ENCODE peak calls at places on chromosomes 6 and 20, in five cellular contexts. Z is GM12878, D is HepG2, F is SK-N-SH, A is K562. E is an unnamed sample.

GRCh38 chr6:117449549-117450439 is 24.1 kb upstream of the ROS1 start:
- DNase-seq in D (peak), F (peak), A (peak), Z (peak), E (peak)

GRCh38 chr6:136014454-136015421 is 163.2 kb downstream of the PDE7B start:
- DNase-seq in A (no peak), D (no peak), F (no peak), Z (no peak), E (peak)

GRCh38 chr6:77502966-77503365 is 39.7 kb upstream of the HTR1B start:
- DNase-seq in Z (no peak), A (no peak), D (no peak), F (no peak), E (no peak)

GRCh38 chr20:4897600-4897999 is 103.7 kb downstream of the SLC23A2 start:
- DNase-seq in D (no peak), F (no peak), A (no peak), Z (no peak), E (no peak)

GRCh38 chr20:63049191-63049518 is 42.4 kb upstream of the BHLHE23 start:
- DNase-seq in D (no peak), Z (no peak), A (no peak), F (no peak), E (no peak)

GRCh38 chr6:147177286-147177685 is 26.9 kb upstream of the STXBP5 start:
- DNase-seq in Z (no peak), A (no peak), D (no peak), F (no peak), E (no peak)

GRCh38 chr6:119308048-119308570 is 41.5 kb downstream of the MAN1A1 start:
- DNase-seq in A (no peak), Z (no peak), D (peak), F (no peak), E (no peak)

GRCh38 chr6:30743099-30744053 is 889 bp upstream of the FLOT1 start:
- DNase-seq in D (no peak), F (peak), Z (no peak), A (peak), E (peak)

GRCh38 chr20:775679-776135 is 7.4 kb upstream of the SLC52A3 start:
- DNase-seq in F (no peak), D (no peak), Z (no peak), A (peak), E (no peak)

GRCh38 chr6:142444388-142444787 is 142.6 kb downstream of the ADGRG6 start:
- DNase-seq in A (no peak), F (no peak), Z (no peak), D (no peak), E (no peak)

GRCh38 chr20:63094767-63095499 is 88.2 kb upstream of the BHLHE23 start:
- DNase-seq in A (no peak), Z (no peak), D (no peak), F (peak), E (no peak)

GRCh38 chr6:137861550-137862337 is 5.3 kb upstream of the TNFAIP3 start:
- DNase-seq in D (no peak), Z (no peak), A (no peak), F (no peak), E (no peak)
- TF ChIP-seq FOXM1 in D (no peak), Z (no peak), A (no peak), F (no peak), E (no peak)

DNA sequence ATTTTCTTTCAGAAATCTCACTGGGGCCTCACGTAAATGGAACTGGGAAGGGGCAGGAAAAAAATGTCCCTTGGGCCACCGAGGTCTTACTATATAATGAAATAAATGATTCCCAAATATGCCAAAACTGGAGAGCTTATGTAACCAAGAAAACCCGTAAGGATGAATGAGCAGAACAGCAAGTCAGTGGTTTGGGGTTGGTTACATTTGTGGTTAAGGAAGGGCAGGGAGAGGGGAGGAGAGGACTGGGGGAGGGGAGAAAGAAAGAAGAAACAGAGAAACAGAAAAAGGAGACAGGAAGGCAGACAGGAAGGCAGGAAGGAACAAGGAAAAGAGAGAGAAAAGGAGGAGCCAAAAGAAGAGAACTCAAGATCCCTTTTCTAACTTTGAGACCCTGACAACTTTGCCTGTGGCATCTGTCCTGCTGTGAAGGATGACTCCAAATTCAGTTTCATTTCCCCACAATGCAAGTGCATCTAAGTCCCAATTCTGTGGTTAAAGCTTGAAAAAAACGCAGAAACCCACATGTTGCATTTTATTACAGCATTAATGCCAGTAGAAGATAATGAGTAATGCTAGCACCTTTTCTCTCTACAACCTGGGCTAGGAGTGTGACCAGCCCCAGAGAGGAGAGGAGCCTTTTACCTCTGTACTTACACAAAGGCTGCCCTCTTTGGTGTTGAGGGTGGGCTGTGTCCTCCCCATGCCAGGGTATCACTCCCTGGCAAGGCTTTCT is 10.8 kb upstream of the ARMC2 start:
- DNase-seq in Z (no peak), D (no peak), F (no peak), A (no peak), E (no peak)
- TF ChIP-seq FOXM1 in Z (no peak), D (no peak), F (no peak), A (no peak), E (no peak)

DNA sequence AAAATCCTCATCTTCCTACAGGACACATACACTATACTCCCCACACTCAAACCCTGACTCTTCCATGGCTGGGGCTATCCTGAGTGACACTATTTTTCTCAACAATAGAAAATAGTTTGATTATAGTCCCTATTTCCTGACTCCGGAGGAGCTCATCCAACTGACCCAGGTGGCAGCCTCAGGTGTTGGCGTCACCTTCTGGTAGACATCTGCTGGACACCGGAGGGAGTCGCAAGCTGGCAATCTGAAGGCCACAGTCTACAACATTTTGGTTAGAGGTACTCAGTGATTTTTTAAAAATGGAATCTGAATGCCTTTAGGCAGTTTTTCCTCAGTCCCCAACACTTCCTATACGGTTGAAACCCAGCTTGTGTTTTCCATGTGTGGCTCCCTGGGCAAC is 32.2 kb upstream of the OCSTAMP start:
- DNase-seq in A (no peak), D (no peak), F (no peak), Z (no peak), E (no peak)
- TF ChIP-seq FOXM1 in A (no peak), D (no peak), F (no peak), Z (no peak), E (no peak)

DNA sequence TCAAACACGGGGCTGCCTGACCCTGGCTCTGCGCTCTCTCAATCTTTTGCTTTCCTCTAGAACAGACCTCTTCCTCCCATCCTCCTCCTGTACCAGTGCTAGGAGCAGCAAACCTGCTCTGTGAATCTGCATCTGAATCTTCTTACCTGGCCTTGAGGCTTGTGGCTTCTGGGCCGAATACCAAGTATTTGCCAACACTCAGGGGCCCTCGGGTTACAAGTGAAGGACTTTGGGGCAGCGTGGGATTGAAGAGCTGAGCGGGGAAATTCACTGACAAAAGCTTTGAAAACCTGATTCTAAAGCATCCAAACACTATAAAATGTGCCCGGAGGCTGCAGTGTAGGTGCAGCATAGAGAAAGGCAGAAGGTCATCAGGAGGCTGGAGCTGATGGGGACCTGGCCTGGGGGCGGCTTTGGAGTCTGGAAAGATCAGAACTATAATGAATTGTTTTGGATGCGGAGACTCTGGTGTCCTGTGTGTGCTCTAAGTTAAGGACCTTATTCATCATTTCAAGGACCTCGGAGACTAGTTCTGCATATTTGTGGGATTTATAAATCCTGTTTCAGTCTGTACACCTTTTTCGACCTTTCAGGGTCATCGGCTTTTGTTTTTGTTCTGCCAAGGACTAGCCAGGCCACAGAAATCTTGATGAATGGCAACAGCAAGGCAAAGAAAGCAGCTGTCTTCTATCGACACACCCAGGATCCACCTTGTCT is 16.4 kb upstream of the IGF2R start:
- DNase-seq in A (no peak), D (no peak), Z (no peak), F (no peak), E (no peak)
- TF ChIP-seq FOXM1 in A (no peak), D (no peak), Z (no peak), F (no peak), E (no peak)

DNA sequence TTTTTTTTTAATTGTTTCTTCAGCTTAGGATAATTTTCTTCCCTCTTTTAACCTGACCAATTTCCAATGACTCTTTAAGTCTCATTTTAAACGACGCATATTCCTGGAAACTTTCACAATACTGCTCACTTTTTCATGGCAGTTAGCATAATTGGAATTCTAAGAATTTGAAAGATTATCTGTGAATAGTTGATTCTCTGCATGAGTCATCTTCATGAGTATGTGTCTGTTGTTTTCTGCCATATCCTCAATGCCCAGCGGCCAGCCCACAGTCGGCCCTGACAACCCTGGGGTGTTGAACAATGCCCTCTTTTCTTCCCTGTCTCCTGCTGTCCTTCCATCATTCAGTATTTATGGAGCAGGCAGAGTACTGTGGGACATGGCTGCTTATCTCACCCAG is 554.2 kb downstream of the CDH26 start:
- DNase-seq in Z (no peak), F (no peak), A (no peak), D (peak), E (no peak)
- TF ChIP-seq FOXM1 in Z (no peak), F (no peak), A (no peak), D (no peak), E (no peak)

DNA sequence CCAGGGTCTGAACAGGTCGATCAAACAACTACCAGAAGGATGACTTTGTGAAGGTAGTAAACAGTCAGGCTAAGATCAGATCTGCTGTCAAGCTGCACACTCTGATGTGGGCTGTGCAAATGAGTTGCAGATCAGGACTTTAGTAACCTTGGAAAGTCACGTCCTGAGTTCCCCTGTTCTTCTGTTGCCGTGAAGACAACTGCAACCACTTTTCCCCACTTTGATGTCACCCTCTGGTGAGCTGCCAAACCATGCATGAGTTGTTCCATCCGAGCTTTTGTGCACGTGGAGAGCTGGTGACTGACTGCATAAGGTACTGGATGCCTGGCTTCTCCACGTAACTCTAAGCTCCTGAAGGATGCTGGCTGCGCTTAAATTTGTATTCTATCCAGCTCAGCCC is 111.0 kb downstream of the CD83 start:
- DNase-seq in A (no peak), D (no peak), Z (no peak), F (no peak), E (no peak)
- TF ChIP-seq FOXM1 in A (no peak), D (no peak), Z (no peak), F (no peak), E (no peak)

DNA sequence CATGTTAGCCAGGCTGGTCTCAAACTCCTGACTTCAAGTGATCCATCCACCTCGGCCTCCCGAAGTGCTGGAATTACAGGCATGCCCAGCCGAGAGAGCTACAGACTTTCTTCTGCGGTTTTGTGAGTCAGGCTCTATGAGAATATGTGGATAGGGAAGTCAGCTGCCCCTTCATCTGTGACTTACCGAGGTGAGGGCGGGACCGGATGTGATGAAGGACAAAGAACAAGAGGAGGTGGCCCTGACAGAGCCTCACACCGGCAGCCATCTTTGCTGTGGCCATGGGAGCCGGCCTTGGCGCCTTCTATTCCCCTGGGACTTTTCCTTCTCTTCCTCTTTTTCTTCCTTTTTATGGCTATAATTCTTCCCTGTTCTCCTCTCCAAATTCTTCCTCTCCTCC is 67.0 kb downstream of the IYD start:
- DNase-seq in A (peak), Z (no peak), F (no peak), D (no peak), E (no peak)
- TF ChIP-seq FOXM1 in A (no peak), Z (no peak), F (no peak), D (no peak), E (no peak)

E was measured in HEK293T.